ENCODE peak calls at places on chromosomes 2 and 18, in four cellular contexts. D is heart right ventricle, Q is K562, W is HCT116. H is an unnamed sample. For H3K36me3, the result is how much of the 10 kb centered on the place peaks cover.

GRCh38 chr18:47254341-47254939 is 3.0 kb upstream of the SKOR2 start:
- DNase-seq in D (peak), Q (peak), W (no peak), H (peak)

GRCh38 chr2:134372141-134372540 is 118.3 kb downstream of the MGAT5 start:
- DNase-seq in D (no peak), Q (no peak), W (no peak), H (no peak)

GRCh38 chr2:7430869-7431641 is 513.8 kb downstream of the RNF144A start:
- DNase-seq in D (peak), Q (no peak), W (no peak), H (peak)

GRCh38 chr2:228652366-228652765 is 470.9 kb upstream of the SPHKAP start:
- DNase-seq in D (no peak), Q (no peak), W (no peak), H (no peak)

GRCh38 chr2:74822771-74823283 is 11.1 kb upstream of the HK2 start:
- DNase-seq in D (no peak), Q (no peak), W (no peak), H (no peak)

GRCh38 chr18:79108520-79109215 is 39.5 kb downstream of the ATP9B start:
- DNase-seq in D (no peak), Q (no peak), W (no peak), H (no peak)

GRCh38 chr18:68445668-68446426 is 269.1 kb downstream of the TMX3 start:
- DNase-seq in D (no peak), Q (no peak), W (no peak), H (no peak)

GRCh38 chr2:156908825-156909224 is 348.7 kb upstream of the GALNT5 start:
- DNase-seq in D (no peak), Q (no peak), W (no peak), H (no peak)

GRCh38 chr2:155715705-155716104 is 616.8 kb downstream of the NR4A2 start:
- DNase-seq in D (no peak), Q (no peak), W (no peak), H (no peak)

GRCh38 chr2:9950521-9951271 is 797 bp upstream of the GRHL1 start:
- DNase-seq in D (peak), Q (peak), W (no peak), H (no peak)

GRCh38 chr18:499351-500229 is 911 bp downstream of the COLEC12 start:
- DNase-seq in D (no peak), Q (no peak), W (no peak), H (no peak)

GRCh38 chr2:2333076-2333475 is 2.0 kb upstream of the MYT1L start:
- DNase-seq in D (no peak), Q (no peak), W (no peak), H (no peak)

GRCh38 chr2:235230809-235231601 is 262.8 kb upstream of the AGAP1 start:
- DNase-seq in D (no peak), Q (no peak), W (no peak), H (no peak)

GRCh38 chr18:28158083-28158581 is 18.8 kb downstream of the CDH2 start:
- DNase-seq in D (no peak), Q (no peak), W (no peak), H (no peak)

GRCh38 chr2:26559556-26559955 is 81.6 kb downstream of the CIB4 start:
- DNase-seq in D (no peak), Q (no peak), W (no peak), H (no peak)

GRCh38 chr2:168999668-169000213 is 31.4 kb downstream of the ABCB11 start:
- DNase-seq in D (no peak), Q (no peak), W (no peak), H (no peak)

GRCh38 chr2:117853316-117853715 is 38.8 kb downstream of the DDX18 start:
- DNase-seq in D (no peak), Q (no peak), W (no peak), H (no peak)

GRCh38 chr2:71067567-71068217 is 756 bp upstream of the NAGK start:
- DNase-seq in D (peak), Q (no peak), W (no peak), H (no peak)

GRCh38 chr18:46156124-46156745 is 52.0 kb downstream of the HAUS1 start:
- DNase-seq in D (no peak), Q (no peak), W (no peak), H (no peak)

GRCh38 chr18:41486581-41486980 is 468.5 kb upstream of the PIK3C3 start:
- DNase-seq in D (no peak), Q (no peak), W (no peak), H (no peak)

GRCh38 chr2:40957508-40957907 is 505.6 kb upstream of the SLC8A1 start:
- DNase-seq in D (no peak), Q (no peak), W (no peak), H (no peak)

GRCh38 chr2:238528953-238529781 is 102.4 kb downstream of the ASB1 start:
- DNase-seq in D (no peak), Q (no peak), W (no peak), H (no peak)

GRCh38 chr18:4547126-4547525 is 92.0 kb upstream of the DLGAP1 start:
- DNase-seq in D (no peak), Q (no peak), W (no peak), H (no peak)

GRCh38 chr2:241036397-241036963 is 38.1 kb downstream of the SNED1 start:
- DNase-seq in D (no peak), Q (peak), W (no peak), H (no peak)

GRCh38 chr2:111705711-111706323 is 178.2 kb downstream of the ANAPC1 start:
- DNase-seq in D (no peak), Q (no peak), W (peak), H (no peak)

GRCh38 chr2:26068602-26069298 is 34.9 kb downstream of the RAB10 start:
- DNase-seq in D (no peak), Q (peak), W (peak), H (no peak)

GRCh38 chr2:159710601-159711180 is 1.6 kb upstream of the MARCHF7 start:
- DNase-seq in D (no peak), Q (peak), W (no peak), H (no peak)

GRCh38 chr2:36493221-36493620 is 104.7 kb downstream of the FEZ2 start:
- DNase-seq in D (no peak), Q (no peak), W (no peak), H (no peak)

GRCh38 chr18:12313530-12314245 is 5.6 kb downstream of the TUBB6 start:
- DNase-seq in D (no peak), Q (peak), W (no peak), H (no peak)

GRCh38 chr2:40488927-40489677 is 37.2 kb upstream of the SLC8A1 start:
- DNase-seq in D (no peak), Q (no peak), W (no peak), H (no peak)

GRCh38 chr2:12605936-12606335 is 110.8 kb upstream of the TRIB2 start:
- DNase-seq in D (no peak), Q (no peak), W (no peak), H (no peak)

GRCh38 chr2:240566203-240567136 is 1.8 kb upstream of the RNPEPL1 start:
- DNase-seq in D (peak), Q (peak), W (peak), H (peak)

GRCh38 chr2:240391111-240392051 is 44.1 kb upstream of the GPC1 start:
- DNase-seq in D (no peak), Q (no peak), W (no peak), H (no peak)

GRCh38 chr2:219405451-219405850 is 12.7 kb upstream of the DES start:
- DNase-seq in D (peak), Q (peak), W (no peak), H (no peak)

GRCh38 chr2:208147759-208148158 is 1.8 kb upstream of the CRYGB start:
- DNase-seq in D (no peak), Q (no peak), W (no peak), H (no peak)

GRCh38 chr18:74520096-74520833 is 14.0 kb upstream of the CNDP1 start:
- DNase-seq in D (no peak), Q (no peak), W (no peak), H (no peak)
- H3K36me3 ChIP-seq in D (under half), Q (under half), W (under half), H (under half)

GRCh38 chr2:30172622-30173021 is 25.8 kb downstream of the YPEL5 start:
- DNase-seq in D (no peak), Q (no peak), W (no peak), H (no peak)
- H3K36me3 ChIP-seq in D (under half), Q (under half), W (under half), H (under half)

DNA sequence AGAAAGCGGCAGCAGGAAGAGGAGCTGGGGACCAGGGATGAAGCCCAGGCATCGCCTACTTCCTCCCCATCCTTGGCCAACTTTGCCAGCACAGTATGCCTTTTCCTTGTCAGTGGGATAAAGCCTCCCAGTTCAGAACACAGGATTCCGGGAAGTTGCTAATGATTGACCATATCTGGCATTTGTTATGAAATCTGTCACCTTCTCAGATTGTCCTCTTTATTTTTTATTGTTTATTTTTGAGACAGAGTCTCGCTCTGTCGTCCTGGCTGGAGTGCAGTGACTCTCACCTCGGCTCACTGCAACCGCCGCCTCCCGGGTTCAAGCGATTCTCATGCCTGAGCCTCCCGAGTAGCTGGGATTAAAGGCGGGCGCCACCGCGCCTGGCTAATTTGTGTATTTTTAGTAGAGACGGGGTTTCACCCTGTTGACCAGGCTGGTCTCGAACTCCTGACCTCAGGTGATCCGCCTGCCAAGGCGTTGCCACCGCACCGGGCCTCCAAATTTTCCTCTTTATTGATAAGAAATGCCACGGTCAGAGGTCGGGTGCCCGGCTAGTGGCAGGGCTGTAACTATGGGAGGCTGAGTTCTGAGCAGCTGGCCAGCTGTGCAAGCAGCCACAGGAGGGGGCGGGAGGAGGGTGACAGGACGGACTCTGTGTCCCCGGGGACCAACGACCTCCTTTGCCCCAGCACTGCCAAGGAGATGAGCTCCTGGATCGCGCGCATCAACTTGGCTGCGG is 24.4 kb downstream of the PSD4 start:
- DNase-seq in D (no peak), Q (no peak), W (no peak), H (no peak)
- H3K36me3 ChIP-seq in D (under half), Q (half or more), W (under half), H (under half)

DNA sequence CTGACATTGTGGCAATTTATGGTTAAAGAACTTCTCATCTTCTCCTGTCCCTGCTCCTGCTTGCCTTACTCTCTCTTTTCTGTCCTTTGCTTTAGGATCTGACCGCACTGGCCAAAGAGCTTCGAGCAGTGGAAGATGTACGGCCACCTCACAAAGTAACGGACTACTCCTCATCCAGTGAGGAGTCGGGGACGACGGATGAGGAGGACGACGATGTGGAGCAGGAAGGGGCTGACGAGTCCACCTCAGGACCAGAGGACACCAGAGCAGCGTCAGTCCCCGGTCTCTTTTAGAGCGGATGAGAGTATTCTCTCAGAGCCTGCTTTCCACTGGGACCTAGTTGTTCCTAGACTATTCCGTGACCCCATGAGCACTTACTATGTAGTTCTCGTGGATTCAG is 122.2 kb upstream of the IL1R2 start:
- DNase-seq in D (no peak), Q (no peak), W (no peak), H (no peak)
- H3K36me3 ChIP-seq in D (under half), Q (half or more), W (under half), H (half or more)

DNA sequence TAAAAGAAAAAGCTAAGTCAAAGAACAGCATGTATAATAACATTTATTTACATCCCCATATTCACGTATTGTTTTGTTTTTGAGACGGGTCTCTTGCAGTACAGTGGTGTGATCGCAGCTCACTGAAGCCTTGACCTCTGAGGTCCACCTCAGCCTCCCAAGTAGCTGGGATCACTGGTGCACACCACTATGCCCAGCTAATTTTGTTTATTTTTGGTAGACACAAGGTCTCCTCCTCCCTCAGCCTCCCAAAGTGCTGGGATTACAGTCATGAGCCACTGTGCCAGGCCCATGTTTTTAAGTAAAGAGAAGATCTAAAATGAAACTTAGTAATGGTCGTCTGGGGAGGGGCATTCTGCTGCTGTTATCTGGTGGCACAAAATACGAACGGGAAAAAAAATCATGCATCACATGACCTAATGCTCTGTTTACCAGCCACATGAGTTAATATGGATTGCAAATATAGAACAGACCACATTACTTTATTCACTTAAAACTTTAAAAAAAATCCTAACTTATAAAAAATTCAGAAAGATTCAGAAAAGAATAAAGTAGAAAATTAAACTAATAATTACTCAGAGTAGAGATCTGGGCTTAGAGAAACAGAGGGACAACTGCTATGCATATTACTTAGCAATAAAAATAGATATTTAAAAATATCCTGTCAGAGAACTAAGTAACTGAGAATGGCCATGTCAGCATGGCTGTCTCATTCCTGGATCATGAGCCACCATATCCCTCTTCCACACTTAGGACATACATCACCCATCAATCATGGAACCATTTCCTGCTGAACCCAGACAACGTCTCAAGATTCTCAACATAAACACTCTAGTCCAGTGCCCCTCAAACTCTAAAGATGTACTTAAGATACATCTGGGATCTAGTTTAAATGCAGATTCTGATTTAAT is 7.3 kb downstream of the MMADHC start:
- DNase-seq in D (no peak), Q (no peak), W (no peak), H (no peak)
- H3K36me3 ChIP-seq in D (under half), Q (half or more), W (under half), H (under half)

GRCh38 chr2:99388892-99389291 is 51.7 kb downstream of the EIF5B start:
- DNase-seq in D (no peak), Q (no peak), W (no peak), H (no peak)
- H3K36me3 ChIP-seq in D (under half), Q (half or more), W (under half), H (half or more)

GRCh38 chr2:88638743-88639142 is 11.5 kb upstream of the EIF2AK3 start:
- DNase-seq in D (no peak), Q (no peak), W (no peak), H (no peak)

GRCh38 chr2:88636026-88636425 is 8.8 kb upstream of the EIF2AK3 start:
- DNase-seq in D (no peak), Q (no peak), W (no peak), H (no peak)

GRCh38 chr2:88639865-88640264 is 12.6 kb upstream of the EIF2AK3 start:
- DNase-seq in D (no peak), Q (no peak), W (no peak), H (no peak)

GRCh38 chr2:88638123-88638650 is 10.9 kb upstream of the EIF2AK3 start:
- DNase-seq in D (no peak), Q (no peak), W (no peak), H (no peak)

GRCh38 chr2:88637464-88637863 is 10.2 kb upstream of the EIF2AK3 start:
- DNase-seq in D (no peak), Q (no peak), W (no peak), H (no peak)
- H3K36me3 ChIP-seq in D (under half), Q (under half), W (under half), H (under half)